ENCODE peak calls at places on chromosomes 12 and 14, in eight cellular contexts. W is hypothalamus; F is NCI-H1417; X is ELR; D is iPS DF 19.7; A is putamen; P is activated CD4-positive, alpha-beta T cell treated with anti-CD3 and anti-CD28 coated beads, Interleukin-2, amount 10 ng/mL, durations not matched to agents 7 days and 5 days; O is trophoblast cell. E is an unnamed sample.
A peak's percentile ranks its signal among the peaks of the same experiment; 100 is the strongest.

GRCh38 chr12:28177862-28178261 is 12.4 kb upstream of the CCDC91 start:
- DNase-seq in W (no peak), F (no peak), X (no peak), D (no peak), A (no peak), P (no peak), O (no peak), E (no peak)

GRCh38 chr12:106135781-106136180 is 3.0 kb downstream of the NUAK1 start:
- DNase-seq in W (no peak), F (no peak), X (peak; percentile 61), D (no peak), A (no peak), P (no peak), O (no peak), E (no peak)

GRCh38 chr12:12474931-12475485 is 87.7 kb downstream of the DUSP16 start:
- DNase-seq in W (no peak), F (no peak), X (peak; percentile 45), D (no peak), A (no peak), P (peak; percentile 57), O (no peak), E (no peak)

GRCh38 chr12:89451876-89452275 is 72.7 kb downstream of the GALNT4 start:
- DNase-seq in W (no peak), F (no peak), X (peak; percentile 84), D (peak; percentile 89), A (no peak), P (no peak), O (peak; percentile 35), E (no peak)

GRCh38 chr12:80763874-80764273 is 47.2 kb downstream of the MYF5 start:
- DNase-seq in W (no peak), F (peak; percentile 90), X (peak; percentile 70), D (no peak), A (no peak), P (no peak), O (peak; percentile 73), E (peak; percentile 5)

GRCh38 chr12:130702966-130703732 is 12.9 kb downstream of the RIMBP2 start:
- DNase-seq in W (no peak), F (no peak), X (no peak), D (no peak), A (no peak), P (no peak), O (peak; percentile 19), E (peak; percentile 1)

GRCh38 chr14:57865450-57866198 is at the start of gene SLC35F4:
- DNase-seq in W (no peak), F (peak; percentile 89), X (no peak), D (peak; percentile 30), A (peak; percentile 19), P (no peak), O (no peak), E (peak; percentile 5)

GRCh38 chr12:67747869-67748760 is 99.6 kb downstream of the DYRK2 start:
- DNase-seq in W (no peak), F (no peak), X (peak; percentile 82), D (no peak), A (no peak), P (no peak), O (no peak), E (no peak)

GRCh38 chr12:4320287-4320858 is 640 bp upstream of the TIGAR start:
- DNase-seq in W (no peak), F (no peak), X (no peak), D (no peak), A (no peak), P (no peak), O (peak; percentile 74), E (no peak)

GRCh38 chr14:101070540-101071492 is 167.3 kb upstream of the RTL1 start:
- DNase-seq in W (no peak), F (no peak), X (no peak), D (no peak), A (no peak), P (no peak), O (no peak), E (no peak)

GRCh38 chr14:35332517-35333346 is 40.5 kb downstream of the PSMA6 start:
- DNase-seq in W (no peak), F (peak; percentile 36), X (peak; percentile 44), D (no peak), A (no peak), P (peak; percentile 54), O (peak; percentile 58), E (peak; percentile 42)

GRCh38 chr12:5210179-5210917 is 166.7 kb downstream of the KCNA5 start:
- DNase-seq in W (no peak), F (no peak), X (no peak), D (no peak), A (no peak), P (no peak), O (no peak), E (no peak)

GRCh38 chr12:3202734-3203446 is 125.7 kb downstream of the TSPAN9 start:
- DNase-seq in W (no peak), F (peak; percentile 67), X (peak; percentile 63), D (no peak), A (no peak), P (peak; percentile 62), O (peak; percentile 34), E (peak; percentile 65)

GRCh38 chr14:36658091-36659009 is 3.3 kb upstream of the PAX9 start:
- DNase-seq in W (no peak), F (no peak), X (no peak), D (no peak), A (no peak), P (no peak), O (no peak), E (no peak)

GRCh38 chr12:65208957-65209654 is 39.7 kb downstream of the LEMD3 start:
- DNase-seq in W (no peak), F (no peak), X (no peak), D (no peak), A (no peak), P (no peak), O (no peak), E (no peak)

GRCh38 chr14:21098134-21098891 is at the start of gene ZNF219:
- DNase-seq in W (peak; percentile 26), F (peak; percentile 81), X (peak; percentile 34), D (peak; percentile 72), A (no peak), P (peak; percentile 17), O (peak; percentile 58), E (peak; percentile 65)

GRCh38 chr12:953776-954175 is 4.3 kb upstream of the RAD52 start:
- DNase-seq in W (no peak), F (peak; percentile 81), X (peak; percentile 82), D (no peak), A (no peak), P (no peak), O (peak; percentile 89), E (no peak)

GRCh38 chr14:88321692-88322504 is 1.2 kb downstream of the KCNK10 start:
- DNase-seq in W (no peak), F (peak; percentile 63), X (no peak), D (no peak), A (no peak), P (no peak), O (no peak), E (no peak)

GRCh38 chr14:65686761-65687160 is 274.2 kb downstream of the FUT8 start:
- DNase-seq in W (no peak), F (no peak), X (no peak), D (peak; percentile 38), A (no peak), P (no peak), O (no peak), E (no peak)

GRCh38 chr12:96193725-96194571 is at the start of gene ELK3:
- DNase-seq in W (peak; percentile 13), F (peak; percentile 78), X (peak; percentile 82), D (no peak), A (no peak), P (peak; percentile 60), O (peak; percentile 69), E (peak; percentile 67)

GRCh38 chr14:32524609-32525391 is 195.7 kb downstream of the AKAP6 start:
- DNase-seq in W (no peak), F (no peak), X (no peak), D (no peak), A (no peak), P (no peak), O (no peak), E (no peak)

GRCh38 chr12:14868916-14869315 is 16.7 kb downstream of the MGP start:
- DNase-seq in W (no peak), F (no peak), X (peak; percentile 24), D (no peak), A (no peak), P (no peak), O (no peak), E (no peak)

GRCh38 chr12:84986586-84986985 is 49.5 kb downstream of the TSPAN19 start:
- DNase-seq in W (no peak), F (peak; percentile 84), X (peak; percentile 32), D (no peak), A (peak; percentile 24), P (no peak), O (no peak), E (no peak)

GRCh38 chr12:64181504-64182291 is 40.4 kb downstream of the KICS2 start:
- DNase-seq in W (peak; percentile 59), F (peak; percentile 64), X (peak; percentile 99), D (no peak), A (peak; percentile 79), P (no peak), O (peak; percentile 90), E (no peak)

GRCh38 chr14:93903342-93904184 is 23.6 kb upstream of the FAM181A start:
- DNase-seq in W (no peak), F (peak; percentile 14), X (peak; percentile 39), D (no peak), A (no peak), P (no peak), O (peak; percentile 6), E (no peak)

GRCh38 chr14:95104911-95105310 is 52.4 kb downstream of the DICER1 start:
- DNase-seq in W (no peak), F (no peak), X (no peak), D (no peak), A (no peak), P (no peak), O (no peak), E (no peak)

GRCh38 chr14:59116984-59117415 is 71.5 kb upstream of the DAAM1 start:
- DNase-seq in W (no peak), F (peak; percentile 3), X (peak; percentile 67), D (no peak), A (no peak), P (no peak), O (no peak), E (no peak)

GRCh38 chr12:1920971-1921370 is 2.5 kb upstream of the CACNA2D4 start:
- DNase-seq in W (no peak), F (no peak), X (no peak), D (no peak), A (no peak), P (no peak), O (no peak), E (no peak)

E was measured in DND-41.